ENCODE peak calls at places on chromosomes 12 and 14, in seven cellular contexts. Y is H9, T is psoas muscle, B is uterus, N is heart left ventricle, W is heart right ventricle, P is hepatocyte. R is an unnamed sample.

GRCh38 chr12:55829967-55830600 is 697 bp upstream of the DNAJC14 start:
- DNase-seq in W (peak; percentile 62), N (peak; percentile 70), B (peak; percentile 73), T (peak; percentile 74), Y (peak; percentile 70), P (peak; percentile 63), R (no peak)

GRCh38 chr12:66694666-66695065 is 15.8 kb upstream of the GRIP1 start:
- DNase-seq in T (no peak), W (no peak), Y (no peak), B (no peak), N (no peak), P (no peak), R (no peak)

GRCh38 chr14:52446355-52446754 is 106.0 kb downstream of the TXNDC16 start:
- DNase-seq in P (peak; percentile 18), T (no peak), W (no peak), Y (no peak), N (no peak), B (no peak), R (no peak)

GRCh38 chr12:7190268-7191055 is 976 bp downstream of the PEX5 start:
- DNase-seq in Y (peak; percentile 59), B (peak; percentile 39), P (peak; percentile 39), W (peak; percentile 27), T (peak; percentile 68), N (peak; percentile 66), R (peak; percentile 6)

GRCh38 chr12:47033081-47033480 is 46.3 kb upstream of the PCED1B start:
- DNase-seq in P (peak; percentile 37), W (peak; percentile 11), T (peak; percentile 61), N (no peak), Y (peak; percentile 38), B (peak; percentile 37), R (no peak)

GRCh38 chr14:104119700-104120251 is 18.6 kb upstream of the KIF26A start:
- DNase-seq in T (no peak), P (no peak), N (peak; percentile 35), W (no peak), B (no peak), Y (no peak), R (no peak)

GRCh38 chr12:132559652-132560420 is 50.5 kb downstream of the LRCOL1 start:
- DNase-seq in B (no peak), P (peak; percentile 83), N (no peak), Y (peak; percentile 69), W (peak; percentile 40), T (peak; percentile 72), R (peak; percentile 7)

GRCh38 chr14:72961579-72962335 is 35.5 kb downstream of the DCAF4 start:
- DNase-seq in T (no peak), P (no peak), W (no peak), N (no peak), Y (no peak), B (no peak), R (peak; percentile 76)

GRCh38 chr12:84727964-84728363 is 184.6 kb downstream of the SLC6A15 start:
- DNase-seq in P (peak; percentile 8), T (no peak), N (no peak), W (no peak), Y (peak; percentile 32), B (no peak), R (peak; percentile 92)

GRCh38 chr12:111396726-111397445 is 8.8 kb upstream of the SH2B3 start:
- DNase-seq in Y (peak; percentile 91), P (peak; percentile 93), T (peak; percentile 94), N (peak; percentile 95), B (peak; percentile 76), W (peak; percentile 91), R (peak; percentile 70)

GRCh38 chr12:89069431-89069830 is 282.9 kb downstream of the DUSP6 start:
- DNase-seq in T (no peak), W (no peak), N (no peak), B (no peak), Y (no peak), P (no peak), R (no peak)

GRCh38 chr14:51638071-51638944 is 13.4 kb upstream of the FRMD6 start:
- DNase-seq in Y (peak; percentile 73), W (no peak), B (no peak), N (no peak), P (peak; percentile 34), T (no peak), R (no peak)

GRCh38 chr12:111163422-111163821 is 205.5 kb downstream of the PHETA1 start:
- DNase-seq in N (no peak), W (no peak), B (no peak), Y (no peak), T (no peak), P (no peak), R (no peak)

GRCh38 chr14:58280954-58281787 is 17.2 kb upstream of the ARID4A start:
- DNase-seq in W (no peak), T (no peak), N (no peak), B (peak; percentile 54), P (peak; percentile 71), Y (no peak), R (peak; percentile 87)

GRCh38 chr14:100440207-100440631 is 117.1 kb downstream of the SLC25A47 start:
- DNase-seq in P (peak; percentile 86), W (peak; percentile 66), N (peak; percentile 73), B (peak; percentile 79), Y (peak; percentile 75), T (peak; percentile 86), R (peak; percentile 81)

GRCh38 chr12:32211066-32211768 is 104.6 kb downstream of the BICD1 start:
- DNase-seq in N (no peak), T (no peak), Y (no peak), P (no peak), W (no peak), B (no peak), R (no peak)

GRCh38 chr12:82740-83139 is 16.2 kb downstream of the IQSEC3 start:
- DNase-seq in Y (no peak), W (no peak), T (no peak), B (no peak), N (no peak), P (no peak), R (no peak)

GRCh38 chr12:122943196-122943595 is 23.1 kb downstream of the ABCB9 start:
- DNase-seq in B (no peak), P (no peak), W (no peak), N (no peak), Y (no peak), T (no peak), R (no peak)

GRCh38 chr12:95173392-95174251 is 43.6 kb downstream of the FGD6 start:
- DNase-seq in B (peak; percentile 86), P (peak; percentile 75), N (peak; percentile 71), Y (no peak), T (peak; percentile 69), W (peak; percentile 40), R (peak; percentile 95)

GRCh38 chr12:14962180-14962579 is 779 bp upstream of the ARHGDIB start:
- DNase-seq in N (no peak), B (no peak), W (no peak), T (no peak), Y (no peak), P (no peak), R (no peak)

GRCh38 chr14:74324945-74325361 is 22.2 kb upstream of the ABCD4 start:
- DNase-seq in B (no peak), T (no peak), N (no peak), W (no peak), P (peak; percentile 56), Y (peak; percentile 43), R (peak; percentile 15)

GRCh38 chr14:102279688-102280348 is 25.1 kb downstream of the MOK start:
- DNase-seq in Y (no peak), N (no peak), B (no peak), T (no peak), P (peak; percentile 57), W (no peak), R (peak; percentile 100)

DNA sequence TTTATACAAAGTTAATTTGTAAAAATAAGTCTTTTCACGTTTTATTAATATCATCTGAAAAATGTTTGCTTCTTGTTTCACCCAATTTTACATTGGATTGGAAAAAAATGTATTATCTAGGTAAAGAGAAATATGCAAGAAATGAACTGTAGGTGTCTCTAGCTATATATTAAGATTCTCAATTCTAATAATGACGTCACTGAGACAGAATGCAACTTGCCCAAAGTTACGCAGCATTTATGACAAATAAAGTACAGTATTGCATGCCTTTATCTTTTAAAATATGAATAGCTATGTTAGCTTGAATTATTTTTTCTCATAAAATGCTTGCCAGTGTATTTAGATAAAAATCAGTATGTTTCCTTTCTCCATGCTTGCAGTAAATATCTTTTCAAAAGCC is 728.8 kb downstream of the RERGL start:
- DNase-seq in P (no peak), B (no peak), N (no peak), Y (no peak), T (no peak), W (no peak), R (no peak)
- TF ChIP-seq CTCF in P (no peak), B (no peak), N (no peak), Y (no peak), T (no peak), W (no peak), R (no peak)

DNA sequence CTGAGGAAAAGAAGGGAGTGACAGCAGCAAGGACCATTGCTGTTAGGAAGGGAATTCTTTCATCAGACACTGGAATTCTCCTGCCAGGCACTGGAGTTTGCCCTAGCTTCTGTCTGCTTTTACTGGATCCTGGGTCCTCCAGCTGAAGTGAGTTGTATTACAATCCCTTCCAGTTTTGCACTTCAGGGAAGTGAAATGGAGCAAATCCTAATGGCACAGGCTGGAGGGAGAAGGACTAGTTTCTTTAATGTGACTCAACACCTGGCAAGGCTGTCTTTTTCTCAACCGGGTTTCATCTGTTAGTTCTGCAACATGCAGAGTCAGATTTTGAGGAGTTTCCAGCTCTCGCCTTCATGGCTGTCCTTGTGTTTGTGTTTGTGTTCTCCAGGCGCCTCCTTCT is 45.8 kb downstream of the ETV6 start:
- DNase-seq in P (no peak), W (no peak), B (peak; percentile 39), T (no peak), N (no peak), Y (no peak), R (peak; percentile 7)
- H3K27ac ChIP-seq in P (no peak overlapping the region), W (no peak overlapping the region), B (no peak overlapping the region), T (no peak overlapping the region), N (no peak overlapping the region), Y (no peak overlapping the region), R (no peak overlapping the region)

DNA sequence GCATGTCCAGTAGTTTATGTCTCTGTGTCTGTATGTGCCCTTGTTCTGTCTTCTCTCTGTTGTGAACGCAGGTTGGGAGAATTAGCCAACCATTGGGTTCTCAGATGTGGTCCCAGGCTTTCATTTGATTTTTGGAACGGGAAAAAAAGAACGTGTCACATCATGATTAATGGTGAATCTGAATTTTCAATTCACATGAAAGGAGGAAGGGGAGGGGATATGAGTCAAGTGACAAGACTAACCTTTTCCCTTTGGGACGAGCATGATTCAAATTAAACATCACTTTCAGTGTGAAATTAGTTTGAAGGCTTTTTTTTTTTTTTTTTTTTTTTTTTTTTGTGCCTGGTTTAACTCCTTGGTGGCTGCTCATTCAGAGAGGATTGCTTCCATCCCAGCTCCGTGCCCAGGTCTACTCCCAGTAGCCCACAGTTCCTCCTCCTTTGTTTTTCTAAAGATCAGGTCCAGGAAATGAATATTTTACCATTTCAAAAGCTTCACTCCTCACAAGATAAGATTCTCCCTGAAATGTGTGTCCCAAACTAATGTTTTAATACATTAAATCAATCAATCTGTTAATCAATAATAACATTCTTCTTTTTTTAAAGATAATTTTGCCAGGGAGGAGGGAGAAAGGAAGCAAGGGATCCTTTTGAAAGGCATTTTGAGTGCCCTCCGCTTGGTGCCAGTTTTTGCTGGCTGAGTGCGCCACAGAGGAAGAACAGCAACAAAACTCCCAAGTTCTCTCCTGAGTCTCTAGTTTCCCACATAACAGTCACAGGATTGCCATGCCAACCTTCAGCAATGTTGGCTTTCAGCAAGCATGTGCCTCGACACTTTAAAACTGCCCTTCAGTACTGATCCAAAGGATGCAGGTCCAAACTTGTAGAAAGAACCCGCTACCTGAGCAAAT is 99.0 kb downstream of the RMST start:
- DNase-seq in B (no peak), N (no peak), Y (no peak), P (no peak), T (no peak), W (no peak), R (peak; percentile 45)
- H3K4me1 ChIP-seq in B (no peaks in the 10 kb centered on the region), N (peaks cover 5% of the 10 kb centered on the region), Y (peaks cover 18% of the 10 kb centered on the region), P (peaks cover 6% of the 10 kb centered on the region), T (no peaks in the 10 kb centered on the region), W (no peaks in the 10 kb centered on the region), R (peaks cover 3% of the 10 kb centered on the region)

GRCh38 chr14:61531741-61532505 is 163.4 kb upstream of the HIF1A start:
- DNase-seq in P (no peak), N (no peak), W (no peak), Y (no peak), T (no peak), B (no peak), R (no peak)
- TF ChIP-seq CTCF in P (no peak), N (no peak), W (no peak), Y (no peak), T (no peak), B (no peak), R (no peak)